ENCODE peak calls at places on chromosomes 3 and 15, in seven cellular contexts. Y, D, E, W, S, F and I are unnamed samples.

GRCh38 chr15:57526076-57526475 is 65.6 kb upstream of the MYZAP start:
- DNase-seq in Y (no peak), D (no peak), E (no peak), W (no peak), S (peak), F (no peak), I (no peak)

GRCh38 chr15:85742186-85742751 is 52.5 kb downstream of the KLHL25 start:
- DNase-seq in Y (no peak), D (no peak), E (no peak), W (peak), S (peak), F (no peak), I (no peak)

GRCh38 chr3:163817015-163817414 is 1261.3 kb downstream of the SI start:
- DNase-seq in Y (no peak), D (no peak), E (no peak), W (no peak), S (no peak), F (no peak), I (no peak)

GRCh38 chr15:69903476-69904295 is 194.0 kb downstream of the TLE3 start:
- DNase-seq in Y (no peak), D (no peak), E (no peak), W (peak), S (peak), F (no peak), I (no peak)

GRCh38 chr15:88419830-88420229 is 47.4 kb downstream of the MRPL46 start:
- DNase-seq in Y (no peak), D (no peak), E (no peak), W (peak), S (peak), F (no peak), I (no peak)

GRCh38 chr15:71390101-71390500 is 274.8 kb downstream of the THSD4 start:
- DNase-seq in Y (no peak), D (no peak), E (no peak), W (no peak), S (no peak), F (no peak), I (no peak)

GRCh38 chr15:99956022-99956775 is 223.0 kb upstream of the LYSMD4 start:
- DNase-seq in Y (no peak), D (peak), E (no peak), W (no peak), S (no peak), F (peak), I (no peak)

GRCh38 chr3:47250309-47251060 is 32.1 kb downstream of the KIF9 start:
- DNase-seq in Y (no peak), D (no peak), E (no peak), W (no peak), S (peak), F (no peak), I (peak)

GRCh38 chr3:111012388-111013248 is 59.0 kb upstream of the NECTIN3 start:
- DNase-seq in Y (no peak), D (no peak), E (no peak), W (no peak), S (no peak), F (no peak), I (no peak)

GRCh38 chr3:187005827-187006481 is 75.6 kb downstream of the ST6GAL1 start:
- DNase-seq in Y (no peak), D (no peak), E (peak), W (no peak), S (no peak), F (no peak), I (no peak)

GRCh38 chr3:63351159-63352007 is 73.3 kb downstream of the SYNPR start:
- DNase-seq in Y (peak), D (no peak), E (no peak), W (peak), S (peak), F (peak), I (no peak)

GRCh38 chr15:32134777-32135307 is 104.5 kb downstream of the CHRNA7 start:
- DNase-seq in Y (no peak), D (no peak), E (no peak), W (no peak), S (no peak), F (no peak), I (no peak)

GRCh38 chr15:98667521-98668179 is 19.3 kb downstream of the IGF1R start:
- DNase-seq in Y (no peak), D (no peak), E (no peak), W (no peak), S (no peak), F (peak), I (no peak)

GRCh38 chr3:131328739-131329138 is 52.8 kb upstream of the NUDT16 start:
- DNase-seq in Y (no peak), D (no peak), E (no peak), W (no peak), S (no peak), F (no peak), I (no peak)

GRCh38 chr3:53162672-53163458 is 1.9 kb downstream of the PRKCD start:
- DNase-seq in Y (no peak), D (no peak), E (no peak), W (no peak), S (no peak), F (no peak), I (no peak)

GRCh38 chr3:127215714-127216414 is 22.9 kb downstream of the PRR23E start:
- DNase-seq in Y (no peak), D (no peak), E (no peak), W (no peak), S (no peak), F (no peak), I (no peak)

GRCh38 chr3:105448338-105448982 is 81.8 kb downstream of the ALCAM start:
- DNase-seq in Y (no peak), D (no peak), E (no peak), W (peak), S (peak), F (no peak), I (no peak)

GRCh38 chr3:170910542-170910941 is 2.1 kb upstream of the EIF5A2 start:
- DNase-seq in Y (no peak), D (no peak), E (no peak), W (peak), S (peak), F (no peak), I (no peak)

GRCh38 chr15:83992356-83993031 is 243.1 kb upstream of the GOLGA6L4 start:
- DNase-seq in Y (no peak), D (no peak), E (no peak), W (no peak), S (no peak), F (no peak), I (no peak)
- H3K27ac ChIP-seq in Y (no peak), D (no peak), E (peak), W (no peak), S (no peak), F (no peak), I (no peak)

GRCh38 chr3:128727996-128728395 is 2.0 kb downstream of the RAB7A start:
- DNase-seq in Y (no peak), D (no peak), E (no peak), W (peak), S (peak), F (no peak), I (no peak)

GRCh38 chr3:128726691-128727031 is 678 bp downstream of the RAB7A start:
- DNase-seq in Y (no peak), D (peak), E (peak), W (peak), S (peak), F (peak), I (peak)

GRCh38 chr3:128725932-128726690 is at the start of gene RAB7A:
- DNase-seq in Y (peak), D (peak), E (peak), W (peak), S (peak), F (peak), I (peak)

GRCh38 chr3:128727059-128727458 is 1.1 kb downstream of the RAB7A start:
- DNase-seq in Y (no peak), D (no peak), E (no peak), W (no peak), S (no peak), F (no peak), I (no peak)

GRCh38 chr3:128727485-128727884 is 1.5 kb downstream of the RAB7A start:
- DNase-seq in Y (no peak), D (no peak), E (no peak), W (no peak), S (peak), F (no peak), I (no peak)
- H3K27ac ChIP-seq in Y (peak), D (peak), E (peak), W (peak), S (peak), F (peak), I (peak)

GRCh38 chr3:196165850-196166249 is 45.4 kb downstream of the ZDHHC19 start:
- DNase-seq in Y (no peak), D (no peak), E (no peak), W (no peak), S (no peak), F (no peak), I (no peak)
- H3K27ac ChIP-seq in Y (peak), D (no peak), E (no peak), W (no peak), S (no peak), F (no peak), I (no peak)

GRCh38 chr15:90422043-90422442 is 34.0 kb downstream of the IQGAP1 start:
- DNase-seq in Y (no peak), D (no peak), E (no peak), W (no peak), S (no peak), F (no peak), I (no peak)

GRCh38 chr15:90427185-90427584 is 39.1 kb downstream of the IQGAP1 start:
- DNase-seq in Y (no peak), D (no peak), E (no peak), W (no peak), S (no peak), F (no peak), I (no peak)

GRCh38 chr15:90425726-90426346 is 37.8 kb downstream of the IQGAP1 start:
- DNase-seq in Y (no peak), D (no peak), E (no peak), W (peak), S (no peak), F (no peak), I (no peak)

GRCh38 chr15:90421527-90421926 is 33.5 kb downstream of the IQGAP1 start:
- DNase-seq in Y (no peak), D (no peak), E (no peak), W (no peak), S (no peak), F (no peak), I (no peak)

GRCh38 chr15:90423920-90424319 is 35.9 kb downstream of the IQGAP1 start:
- DNase-seq in Y (no peak), D (no peak), E (no peak), W (no peak), S (no peak), F (no peak), I (no peak)
- H3K27ac ChIP-seq in Y (no peak), D (peak), E (peak), W (no peak), S (no peak), F (no peak), I (peak)

GRCh38 chr3:138154534-138154933 is 20.2 kb downstream of the DBR1 start:
- DNase-seq in Y (no peak), D (no peak), E (no peak), W (no peak), S (no peak), F (no peak), I (no peak)

DNA sequence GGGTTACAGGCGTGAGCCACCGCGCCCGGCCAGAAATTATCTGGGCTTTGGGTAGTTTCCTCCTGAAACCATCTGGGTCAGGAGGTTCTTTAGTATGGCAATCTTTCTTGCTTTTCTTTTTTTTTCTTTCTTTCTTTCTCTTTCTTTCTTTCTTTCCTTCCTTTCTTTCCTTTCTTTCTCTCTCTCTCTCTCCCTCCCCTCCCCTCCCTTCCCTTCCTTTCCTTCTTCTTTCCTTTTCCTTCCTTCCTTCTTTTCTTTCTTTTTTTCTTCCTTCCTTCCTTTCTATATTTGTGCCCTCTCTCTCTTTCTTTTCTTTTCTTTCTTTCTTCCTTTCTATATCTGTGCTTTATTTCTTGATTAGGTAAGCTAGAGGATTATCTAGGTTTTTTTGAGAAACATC is 17.0 kb downstream of the DBR1 start:
- DNase-seq in Y (no peak), D (no peak), E (no peak), W (no peak), S (no peak), F (no peak), I (no peak)
- H3K27ac ChIP-seq in Y (no peak), D (no peak), E (no peak), W (no peak), S (no peak), F (no peak), I (no peak)

GRCh38 chr3:143132246-143132980 is 12.8 kb downstream of the CHST2 start:
- DNase-seq in Y (no peak), D (no peak), E (no peak), W (no peak), S (no peak), F (no peak), I (no peak)

GRCh38 chr3:143138948-143139347 is 19.4 kb downstream of the CHST2 start:
- DNase-seq in Y (no peak), D (no peak), E (no peak), W (no peak), S (no peak), F (no peak), I (no peak)

GRCh38 chr3:143137637-143138036 is 18.1 kb downstream of the CHST2 start:
- DNase-seq in Y (no peak), D (no peak), E (no peak), W (no peak), S (no peak), F (no peak), I (no peak)

GRCh38 chr3:143134446-143134845 is 14.9 kb downstream of the CHST2 start:
- DNase-seq in Y (no peak), D (no peak), E (no peak), W (peak), S (peak), F (no peak), I (no peak)

GRCh38 chr3:143135150-143135549 is 15.6 kb downstream of the CHST2 start:
- DNase-seq in Y (peak), D (no peak), E (no peak), W (peak), S (peak), F (peak), I (no peak)
- H3K27ac ChIP-seq in Y (no peak), D (no peak), E (no peak), W (peak), S (no peak), F (no peak), I (no peak)

DNA sequence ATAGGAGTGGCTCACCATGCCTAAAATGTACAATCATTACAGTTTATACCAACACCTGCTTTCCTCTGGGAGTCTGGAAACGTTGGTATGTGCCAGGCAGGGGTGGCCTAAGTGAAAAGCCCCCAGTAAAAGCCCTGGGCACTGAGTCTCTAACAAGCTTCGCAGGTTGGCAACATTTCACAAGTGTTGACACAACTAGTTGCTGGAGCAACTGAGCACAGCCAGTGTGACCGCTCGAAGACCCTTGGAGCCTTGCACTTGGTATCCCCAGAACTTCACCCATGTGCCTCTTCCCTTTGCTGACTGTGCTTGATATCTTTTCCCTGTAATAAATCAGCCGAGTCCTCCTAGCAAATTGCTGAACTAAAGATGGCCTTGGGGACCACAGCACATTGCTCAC is 2.7 kb downstream of the RIOX2 start:
- DNase-seq in Y (no peak), D (no peak), E (no peak), W (no peak), S (no peak), F (no peak), I (no peak)
- H3K27ac ChIP-seq in Y (no peak), D (no peak), E (no peak), W (no peak), S (no peak), F (no peak), I (no peak)

GRCh38 chr3:32613183-32613582 is 42.5 kb upstream of the DYNC1LI1 start:
- DNase-seq in Y (no peak), D (no peak), E (no peak), W (no peak), S (no peak), F (peak), I (no peak)
- H3K27ac ChIP-seq in Y (no peak), D (no peak), E (no peak), W (no peak), S (no peak), F (no peak), I (peak)

DNA sequence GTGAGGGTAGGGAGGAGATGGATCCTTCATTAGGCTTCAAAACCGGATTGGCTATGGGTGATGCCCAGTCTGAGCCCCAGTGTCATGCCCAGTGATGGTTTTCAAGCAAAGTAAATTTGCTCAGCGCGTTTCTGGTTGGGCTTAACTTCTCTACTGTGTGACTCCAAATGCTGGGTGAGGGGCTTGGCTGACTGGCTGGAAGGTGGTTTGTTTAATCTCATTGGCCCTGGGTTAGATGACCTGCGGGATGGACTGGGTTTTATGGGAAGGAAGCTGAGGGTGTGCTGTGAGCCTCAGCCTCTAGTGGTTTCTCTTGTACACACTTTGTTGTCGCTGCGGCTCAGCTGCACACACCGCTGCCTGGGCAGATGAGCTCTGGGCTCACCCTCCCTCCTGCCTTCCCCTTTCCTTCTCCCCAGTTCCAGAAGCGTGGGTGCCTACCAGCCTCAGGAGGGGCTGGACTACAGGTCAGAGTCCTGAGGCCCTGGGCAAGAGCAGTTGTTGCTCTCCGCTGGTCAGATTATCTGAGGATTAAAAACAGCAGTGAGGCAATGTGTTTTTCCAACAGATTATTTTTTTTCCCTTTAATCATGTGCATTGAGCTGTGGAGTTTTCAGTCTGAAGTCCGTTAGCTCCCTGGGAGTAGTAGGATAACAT is 18.6 kb downstream of the PDIA5 start:
- DNase-seq in Y (no peak), D (no peak), E (no peak), W (no peak), S (no peak), F (no peak), I (no peak)
- H3K27ac ChIP-seq in Y (no peak), D (peak), E (peak), W (no peak), S (no peak), F (no peak), I (peak)

GRCh38 chr3:136982520-136983138 is 24.8 kb downstream of the IL20RB start:
- DNase-seq in Y (no peak), D (no peak), E (no peak), W (no peak), S (no peak), F (no peak), I (no peak)
- H3K27ac ChIP-seq in Y (no peak), D (no peak), E (no peak), W (no peak), S (no peak), F (no peak), I (no peak)